ENCODE peak calls at places on chromosomes 13 and 19, in seven cellular contexts. One of them, this sample, is unnamed.

GRCh38 chr19:47419037-47419783 is at the start of gene MEIS3:
- DNase-seq in iris pigment epithelial cell: no peak
- DNase-seq in left ventricle myocardium inferior: no peak
- DNase-seq in mesothelial cell of epicardium: no peak
- DNase-seq in omental fat pad: no peak
- DNase-seq in stimulated activated CD4-positive, alpha-beta T cell treated with anti-CD3 and anti-CD28 coated beads, Interleukin-2, amount 100 ng/mL, for 48 hours: no peak
- DNase-seq in glutamatergic neuron: peak; percentile 42
- DNase-seq in this sample: no peak

GRCh38 chr13:34469212-34469983 is 472.7 kb upstream of the NBEA start:
- DNase-seq in stimulated activated CD4-positive, alpha-beta T cell treated with anti-CD3 and anti-CD28 coated beads, Interleukin-2, amount 100 ng/mL, for 48 hours: no peak
- DNase-seq in left ventricle myocardium inferior: no peak
- DNase-seq in glutamatergic neuron: no peak
- DNase-seq in iris pigment epithelial cell: peak; percentile 7
- DNase-seq in omental fat pad: no peak
- DNase-seq in mesothelial cell of epicardium: no peak
- DNase-seq in this sample: no peak

GRCh38 chr19:30522359-30522758 is 150.2 kb downstream of the ZNF536 start:
- DNase-seq in omental fat pad: no peak
- DNase-seq in stimulated activated CD4-positive, alpha-beta T cell treated with anti-CD3 and anti-CD28 coated beads, Interleukin-2, amount 100 ng/mL, for 48 hours: no peak
- DNase-seq in left ventricle myocardium inferior: no peak
- DNase-seq in iris pigment epithelial cell: no peak
- DNase-seq in mesothelial cell of epicardium: no peak
- DNase-seq in glutamatergic neuron: no peak
- DNase-seq in this sample: no peak

GRCh38 chr13:98041081-98041820 is 87.8 kb downstream of the IPO5 start:
- DNase-seq in iris pigment epithelial cell: no peak
- DNase-seq in stimulated activated CD4-positive, alpha-beta T cell treated with anti-CD3 and anti-CD28 coated beads, Interleukin-2, amount 100 ng/mL, for 48 hours: no peak
- DNase-seq in omental fat pad: no peak
- DNase-seq in left ventricle myocardium inferior: no peak
- DNase-seq in glutamatergic neuron: no peak
- DNase-seq in mesothelial cell of epicardium: no peak
- DNase-seq in this sample: no peak

GRCh38 chr19:40433391-40434216 is 7.8 kb upstream of the SERTAD1 start:
- DNase-seq in mesothelial cell of epicardium: peak; percentile 64
- DNase-seq in glutamatergic neuron: peak; percentile 87
- DNase-seq in iris pigment epithelial cell: peak; percentile 93
- DNase-seq in stimulated activated CD4-positive, alpha-beta T cell treated with anti-CD3 and anti-CD28 coated beads, Interleukin-2, amount 100 ng/mL, for 48 hours: peak; percentile 43
- DNase-seq in left ventricle myocardium inferior: peak; percentile 89
- DNase-seq in omental fat pad: no peak
- DNase-seq in this sample: peak; percentile 80

GRCh38 chr13:54162069-54162468 is 1133.5 kb downstream of the OLFM4 start:
- DNase-seq in iris pigment epithelial cell: no peak
- DNase-seq in left ventricle myocardium inferior: no peak
- DNase-seq in glutamatergic neuron: no peak
- DNase-seq in omental fat pad: no peak
- DNase-seq in stimulated activated CD4-positive, alpha-beta T cell treated with anti-CD3 and anti-CD28 coated beads, Interleukin-2, amount 100 ng/mL, for 48 hours: no peak
- DNase-seq in mesothelial cell of epicardium: no peak
- DNase-seq in this sample: no peak

GRCh38 chr13:36417328-36417727 is 15.0 kb upstream of the CCNA1 start:
- DNase-seq in mesothelial cell of epicardium: no peak
- DNase-seq in iris pigment epithelial cell: no peak
- DNase-seq in stimulated activated CD4-positive, alpha-beta T cell treated with anti-CD3 and anti-CD28 coated beads, Interleukin-2, amount 100 ng/mL, for 48 hours: no peak
- DNase-seq in glutamatergic neuron: no peak
- DNase-seq in left ventricle myocardium inferior: no peak
- DNase-seq in omental fat pad: no peak
- DNase-seq in this sample: no peak

GRCh38 chr13:48891586-48891985 is 84.1 kb upstream of the FNDC3A start:
- DNase-seq in iris pigment epithelial cell: peak; percentile 80
- DNase-seq in omental fat pad: no peak
- DNase-seq in glutamatergic neuron: no peak
- DNase-seq in stimulated activated CD4-positive, alpha-beta T cell treated with anti-CD3 and anti-CD28 coated beads, Interleukin-2, amount 100 ng/mL, for 48 hours: no peak
- DNase-seq in mesothelial cell of epicardium: no peak
- DNase-seq in left ventricle myocardium inferior: no peak
- DNase-seq in this sample: no peak

GRCh38 chr19:35065574-35065973 is 24.1 kb downstream of the HPN start:
- DNase-seq in left ventricle myocardium inferior: no peak
- DNase-seq in iris pigment epithelial cell: no peak
- DNase-seq in omental fat pad: no peak
- DNase-seq in glutamatergic neuron: no peak
- DNase-seq in stimulated activated CD4-positive, alpha-beta T cell treated with anti-CD3 and anti-CD28 coated beads, Interleukin-2, amount 100 ng/mL, for 48 hours: no peak
- DNase-seq in mesothelial cell of epicardium: no peak
- DNase-seq in this sample: no peak

GRCh38 chr19:32890841-32891240 is 21.3 kb upstream of the SLC7A9 start:
- DNase-seq in left ventricle myocardium inferior: no peak
- DNase-seq in iris pigment epithelial cell: no peak
- DNase-seq in glutamatergic neuron: no peak
- DNase-seq in omental fat pad: no peak
- DNase-seq in mesothelial cell of epicardium: no peak
- DNase-seq in stimulated activated CD4-positive, alpha-beta T cell treated with anti-CD3 and anti-CD28 coated beads, Interleukin-2, amount 100 ng/mL, for 48 hours: no peak
- DNase-seq in this sample: no peak

GRCh38 chr13:107450931-107451330 is 764.4 kb downstream of the LIG4 start:
- DNase-seq in mesothelial cell of epicardium: no peak
- DNase-seq in glutamatergic neuron: no peak
- DNase-seq in iris pigment epithelial cell: peak; percentile 100
- DNase-seq in stimulated activated CD4-positive, alpha-beta T cell treated with anti-CD3 and anti-CD28 coated beads, Interleukin-2, amount 100 ng/mL, for 48 hours: no peak
- DNase-seq in omental fat pad: no peak
- DNase-seq in left ventricle myocardium inferior: no peak
- DNase-seq in this sample: no peak

GRCh38 chr13:26952551-26953138 is 192.1 kb upstream of the GPR12 start:
- DNase-seq in omental fat pad: no peak
- DNase-seq in mesothelial cell of epicardium: no peak
- DNase-seq in iris pigment epithelial cell: no peak
- DNase-seq in glutamatergic neuron: no peak
- DNase-seq in left ventricle myocardium inferior: no peak
- DNase-seq in stimulated activated CD4-positive, alpha-beta T cell treated with anti-CD3 and anti-CD28 coated beads, Interleukin-2, amount 100 ng/mL, for 48 hours: no peak
- DNase-seq in this sample: no peak

GRCh38 chr13:110496281-110496680 is 65.2 kb downstream of the RAB20 start:
- DNase-seq in omental fat pad: no peak
- DNase-seq in iris pigment epithelial cell: no peak
- DNase-seq in glutamatergic neuron: no peak
- DNase-seq in mesothelial cell of epicardium: no peak
- DNase-seq in stimulated activated CD4-positive, alpha-beta T cell treated with anti-CD3 and anti-CD28 coated beads, Interleukin-2, amount 100 ng/mL, for 48 hours: no peak
- DNase-seq in left ventricle myocardium inferior: no peak
- DNase-seq in this sample: no peak